ENCODE peak calls at places on chromosomes 6 and 20, in eight cellular contexts. H is astrocyte of the spinal cord, E is PC-9, O is upper lobe of left lung, S is A549, I is breast epithelium, M is HL-60, G is endodermal cell. A is an unnamed sample.

GRCh38 chr6:142568857-142569597 is 267.2 kb downstream of the ADGRG6 start:
- DNase-seq in H (peak), E (peak), O (no peak), S (no peak), I (no peak), M (no peak), G (no peak), A (no peak)

GRCh38 chr6:36769676-36770499 is 69.4 kb downstream of the CPNE5 start:
- DNase-seq in H (peak), E (no peak), O (peak), S (no peak), I (no peak), M (no peak), G (peak), A (no peak)

GRCh38 chr6:24489881-24490280 is 503 bp upstream of the GPLD1 start:
- DNase-seq in H (no peak), E (peak), O (peak), S (no peak), I (no peak), M (peak), G (no peak), A (no peak)

GRCh38 chr6:10412165-10412947 is 2.5 kb downstream of the TFAP2A start:
- DNase-seq in H (peak), E (peak), O (no peak), S (peak), I (peak), M (peak), G (peak), A (no peak)

GRCh38 chr6:105483492-105483891 is 80.6 kb upstream of the PREP start:
- DNase-seq in H (peak), E (no peak), O (no peak), S (peak), I (no peak), M (no peak), G (no peak), A (no peak)

GRCh38 chr6:125558907-125559306 is 190.5 kb upstream of the HEY2 start:
- DNase-seq in H (no peak), E (peak), O (no peak), S (no peak), I (no peak), M (no peak), G (peak), A (no peak)

GRCh38 chr20:603116-603640 is 6.9 kb downstream of the TCF15 start:
- DNase-seq in H (no peak), E (no peak), O (no peak), S (peak), I (no peak), M (no peak), G (no peak), A (no peak)

GRCh38 chr6:20877008-20877937 is 343.0 kb downstream of the CDKAL1 start:
- DNase-seq in H (peak), E (peak), O (peak), S (peak), I (peak), M (no peak), G (no peak), A (no peak)

GRCh38 chr20:21981179-21981578 is 275.7 kb downstream of the PAX1 start:
- DNase-seq in H (peak), E (no peak), O (no peak), S (peak), I (no peak), M (no peak), G (no peak), A (no peak)

GRCh38 chr6:137111296-137112066 is 62.0 kb downstream of the IL22RA2 start:
- DNase-seq in H (no peak), E (no peak), O (no peak), S (no peak), I (no peak), M (no peak), G (no peak), A (no peak)

GRCh38 chr6:24743265-24743943 is 24.4 kb upstream of the C6orf62 start:
- DNase-seq in H (peak), E (peak), O (peak), S (peak), I (no peak), M (peak), G (no peak), A (peak)

GRCh38 chr6:159877256-159877808 is 13.5 kb upstream of the MAS1 start:
- DNase-seq in H (no peak), E (no peak), O (no peak), S (no peak), I (no peak), M (no peak), G (no peak), A (no peak)

GRCh38 chr6:85449388-85449817 is 480 bp upstream of the NT5E start:
- DNase-seq in H (peak), E (peak), O (no peak), S (peak), I (no peak), M (no peak), G (no peak), A (no peak)

GRCh38 chr6:75800133-75800532 is 51.1 kb downstream of the MYO6 start:
- DNase-seq in H (no peak), E (no peak), O (peak), S (no peak), I (no peak), M (no peak), G (no peak), A (no peak)

GRCh38 chr20:5484926-5485325 is 168.2 kb upstream of the PROKR2 start:
- DNase-seq in H (no peak), E (no peak), O (no peak), S (no peak), I (no peak), M (no peak), G (no peak), A (no peak)

GRCh38 chr6:158500016-158500735 is 59.7 kb upstream of the TMEM181 start:
- DNase-seq in H (peak), E (no peak), O (no peak), S (no peak), I (no peak), M (no peak), G (no peak), A (no peak)

GRCh38 chr20:44805991-44806729 is 4.2 kb downstream of the RIMS4 start:
- DNase-seq in H (peak), E (no peak), O (peak), S (peak), I (no peak), M (no peak), G (peak), A (peak)

GRCh38 chr6:55916188-55916587 is 40.8 kb upstream of the BMP5 start:
- DNase-seq in H (peak), E (no peak), O (no peak), S (no peak), I (no peak), M (no peak), G (no peak), A (no peak)

GRCh38 chr20:11841972-11842461 is 75.7 kb upstream of the BTBD3 start:
- DNase-seq in H (no peak), E (no peak), O (no peak), S (no peak), I (no peak), M (no peak), G (no peak), A (no peak)

GRCh38 chr6:42783876-42784738 is 2.3 kb downstream of the BICRAL start:
- DNase-seq in H (peak), E (no peak), O (no peak), S (no peak), I (no peak), M (no peak), G (no peak), A (no peak)

GRCh38 chr6:71567562-71567961 is 279.0 kb downstream of the OGFRL1 start:
- DNase-seq in H (no peak), E (no peak), O (no peak), S (no peak), I (no peak), M (no peak), G (no peak), A (no peak)

GRCh38 chr6:11854418-11855165 is 76.0 kb upstream of the ADTRP start:
- DNase-seq in H (peak), E (peak), O (no peak), S (peak), I (no peak), M (no peak), G (no peak), A (no peak)

GRCh38 chr6:44478591-44479254 is 91.2 kb downstream of the CDC5L start:
- DNase-seq in H (no peak), E (no peak), O (no peak), S (no peak), I (no peak), M (no peak), G (no peak), A (no peak)

GRCh38 chr6:7215140-7215539 is 97.9 kb downstream of the SSR1 start:
- DNase-seq in H (peak), E (no peak), O (no peak), S (no peak), I (no peak), M (no peak), G (no peak), A (no peak)

GRCh38 chr6:47476794-47477496 is 644 bp upstream of the CD2AP start:
- DNase-seq in H (no peak), E (no peak), O (no peak), S (no peak), I (no peak), M (no peak), G (peak), A (no peak)

GRCh38 chr20:25860531-25861150 is 164.0 kb upstream of the ZNF337 start:
- DNase-seq in H (no peak), E (no peak), O (no peak), S (no peak), I (no peak), M (no peak), G (no peak), A (no peak)

GRCh38 chr20:8803065-8803464 is 265.8 kb upstream of the PLCB4 start:
- DNase-seq in H (no peak), E (no peak), O (no peak), S (no peak), I (no peak), M (no peak), G (no peak), A (no peak)

GRCh38 chr6:3023663-3024483 is 24.2 kb downstream of the NQO2 start:
- DNase-seq in H (peak), E (peak), O (peak), S (peak), I (peak), M (peak), G (peak), A (peak)

GRCh38 chr20:59425572-59425971 is 125.2 kb downstream of the EDN3 start:
- DNase-seq in H (no peak), E (no peak), O (no peak), S (no peak), I (no peak), M (no peak), G (no peak), A (no peak)

GRCh38 chr20:45221076-45221475 is at the start of gene SEMG2:
- DNase-seq in H (no peak), E (peak), O (no peak), S (no peak), I (no peak), M (no peak), G (no peak), A (no peak)

GRCh38 chr6:169274761-169275160 is 21.1 kb upstream of the THBS2 start:
- DNase-seq in H (no peak), E (no peak), O (no peak), S (no peak), I (no peak), M (no peak), G (no peak), A (no peak)

GRCh38 chr6:17268114-17268513 is 13.0 kb upstream of the RBM24 start:
- DNase-seq in H (peak), E (no peak), O (no peak), S (no peak), I (no peak), M (no peak), G (no peak), A (no peak)

GRCh38 chr20:17586250-17586649 is 16.4 kb downstream of the DSTN start:
- DNase-seq in H (no peak), E (no peak), O (no peak), S (no peak), I (no peak), M (no peak), G (no peak), A (no peak)

GRCh38 chr20:10898555-10898954 is 224.8 kb upstream of the JAG1 start:
- DNase-seq in H (no peak), E (no peak), O (no peak), S (peak), I (no peak), M (no peak), G (no peak), A (no peak)

GRCh38 chr6:127637830-127638229 is 60.9 kb downstream of the C6orf58 start:
- DNase-seq in H (no peak), E (no peak), O (peak), S (no peak), I (no peak), M (peak), G (no peak), A (no peak)

GRCh38 chr20:48064929-48065328 is 279.6 kb upstream of the SULF2 start:
- DNase-seq in H (peak), E (peak), O (no peak), S (no peak), I (no peak), M (no peak), G (no peak), A (no peak)

GRCh38 chr20:17889226-17889625 is 79.4 kb downstream of the SNX5 start:
- DNase-seq in H (peak), E (no peak), O (no peak), S (peak), I (no peak), M (no peak), G (no peak), A (no peak)

GRCh38 chr20:20849126-20849525 is 136.7 kb upstream of the RALGAPA2 start:
- DNase-seq in H (no peak), E (no peak), O (no peak), S (no peak), I (no peak), M (no peak), G (no peak), A (no peak)

GRCh38 chr20:20839771-20840170 is 127.3 kb upstream of the RALGAPA2 start:
- DNase-seq in H (no peak), E (no peak), O (no peak), S (no peak), I (no peak), M (no peak), G (no peak), A (no peak)

GRCh38 chr20:20843982-20844381 is 131.5 kb upstream of the RALGAPA2 start:
- DNase-seq in H (no peak), E (no peak), O (no peak), S (no peak), I (no peak), M (no peak), G (peak), A (no peak)
- TF ChIP-seq CTCF in H (no peak), E (no peak), O (no peak), S (no peak), I (no peak), M (no peak), G (peak), A (no peak)

GRCh38 chr20:63957004-63957689 is 931 bp upstream of the UCKL1 start:
- DNase-seq in H (peak), E (peak), O (peak), S (peak), I (peak), M (peak), G (peak), A (no peak)
- TF ChIP-seq CTCF in H (peak), E (no peak), O (no peak), S (no peak), I (no peak), M (no peak), G (peak), A (no peak)

GRCh38 chr6:31795616-31796298 is at the start of gene VARS1:
- DNase-seq in H (peak), E (peak), O (peak), S (peak), I (peak), M (peak), G (peak), A (peak)
- TF ChIP-seq CTCF in H (peak), E (peak), O (peak), S (peak), I (peak), M (peak), G (peak), A (peak)

DNA sequence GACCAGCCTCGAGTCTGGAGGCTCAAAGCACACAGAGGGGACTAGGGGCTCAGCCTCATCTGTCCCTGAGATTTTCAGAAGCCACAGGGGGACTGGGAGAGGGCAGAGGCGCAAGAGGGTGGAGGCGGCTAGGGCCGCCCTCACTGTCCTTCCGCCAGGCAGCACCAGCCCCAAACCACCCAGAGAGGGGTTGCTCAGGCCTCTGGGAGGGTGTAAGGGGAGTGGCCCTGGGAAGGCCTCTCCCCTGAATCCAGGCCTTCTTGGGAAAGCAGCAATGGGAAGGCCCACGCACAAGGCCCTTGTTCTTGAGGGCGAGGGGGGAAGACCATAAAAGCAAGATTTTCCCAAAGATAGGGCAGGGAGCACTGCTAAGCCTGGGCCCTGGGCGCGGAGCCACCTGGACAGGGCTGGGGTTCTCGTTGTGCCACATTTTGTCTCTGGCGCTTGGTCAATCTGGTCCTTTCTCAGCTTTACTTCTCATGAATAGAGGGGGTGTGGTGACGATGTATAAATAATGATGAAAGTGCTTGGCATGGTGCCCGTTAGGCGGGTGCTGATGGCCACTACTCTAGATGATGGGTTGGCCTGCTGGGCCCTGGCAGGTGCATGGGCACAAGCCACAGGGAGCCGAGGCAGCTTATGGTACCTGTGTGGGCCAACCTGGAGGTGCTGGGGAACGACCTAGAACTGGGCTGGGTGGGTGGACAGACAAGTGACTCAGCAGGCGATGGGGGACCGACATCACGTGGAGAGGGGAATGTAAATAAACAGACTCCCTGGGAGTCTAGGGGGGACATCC is 4.8 kb downstream of the SAMD10 start:
- DNase-seq in H (no peak), E (peak), O (no peak), S (peak), I (peak), M (no peak), G (peak), A (peak)
- TF ChIP-seq CTCF in H (no peak), E (no peak), O (no peak), S (no peak), I (no peak), M (no peak), G (no peak), A (no peak)